ENCODE peak calls at places on chromosomes 7 and 10, in five cellular contexts. C is colonic mucosa; B is astrocyte of the spinal cord; J is CD8-positive, alpha-beta T cell; W is GM06990. S is an unnamed sample.

GRCh38 chr10:118166951-118167350 is 120.2 kb upstream of the RAB11FIP2 start:
- DNase-seq in B (peak; percentile 4), J (no peak), W (no peak), C (no peak), S (no peak)

GRCh38 chr10:123648595-123648994 is 17.6 kb upstream of the GPR26 start:
- DNase-seq in B (no peak), W (no peak), C (no peak), J (no peak), S (no peak)

GRCh38 chr7:91784469-91784868 is 96.0 kb downstream of the MTERF1 start:
- DNase-seq in W (no peak), J (no peak), B (peak; percentile 62), C (no peak), S (peak; percentile 55)

GRCh38 chr10:92047215-92047614 is 123.6 kb downstream of the BTAF1 start:
- DNase-seq in W (no peak), B (no peak), C (no peak), J (no peak), S (no peak)

GRCh38 chr7:14197280-14197679 is 207.8 kb upstream of the ETV1 start:
- DNase-seq in B (peak; percentile 62), J (no peak), W (no peak), C (no peak), S (no peak)

GRCh38 chr7:98701372-98701771 is 84.3 kb downstream of the NPTX2 start:
- DNase-seq in W (peak; percentile 37), C (no peak), B (no peak), J (no peak), S (no peak)

GRCh38 chr7:129376778-129377700 is 57.2 kb upstream of the STRIP2 start:
- DNase-seq in B (peak; percentile 14), W (no peak), J (no peak), C (no peak), S (no peak)

GRCh38 chr7:44288811-44289340 is 36.5 kb downstream of the CAMK2B start:
- DNase-seq in C (no peak), W (no peak), B (no peak), J (no peak), S (no peak)

GRCh38 chr7:121395494-121395960 is 581 bp downstream of the FAM3C start:
- DNase-seq in C (peak; percentile 51), J (peak; percentile 47), W (no peak), B (peak; percentile 28), S (no peak)

GRCh38 chr10:50312464-50313437 is 61.4 kb upstream of the ASAH2 start:
- DNase-seq in J (no peak), W (no peak), C (no peak), B (peak; percentile 75), S (peak; percentile 34)

GRCh38 chr7:47803029-47803428 is 145.2 kb downstream of the PKD1L1 start:
- DNase-seq in B (no peak), J (no peak), W (no peak), C (no peak), S (no peak)

GRCh38 chr10:21173964-21174669 is 277.0 kb upstream of the NEBL start:
- DNase-seq in C (peak; percentile 65), B (no peak), J (no peak), W (peak; percentile 20), S (no peak)

GRCh38 chr7:95473276-95473985 is 12.3 kb upstream of the ASB4 start:
- DNase-seq in B (no peak), C (no peak), J (no peak), W (no peak), S (no peak)

GRCh38 chr7:28433604-28434254 is 21.4 kb downstream of the CREB5 start:
- DNase-seq in C (peak; percentile 22), W (no peak), B (peak; percentile 43), J (no peak), S (no peak)

GRCh38 chr7:2978403-2978802 is 65.3 kb downstream of the CARD11 start:
- DNase-seq in W (peak; percentile 95), C (peak; percentile 64), J (peak; percentile 62), B (no peak), S (no peak)

GRCh38 chr10:130905921-130906320 is 405.6 kb downstream of the TCERG1L start:
- DNase-seq in C (no peak), B (no peak), J (no peak), W (no peak), S (no peak)

GRCh38 chr7:4159761-4160554 is 522.1 kb upstream of the FOXK1 start:
- DNase-seq in C (no peak), J (no peak), B (no peak), W (no peak), S (no peak)

GRCh38 chr7:48390381-48391327 is 219.4 kb downstream of the ABCA13 start:
- DNase-seq in J (no peak), B (no peak), W (no peak), C (no peak), S (no peak)

GRCh38 chr7:87219545-87220025 is at the start of gene TMEM243:
- DNase-seq in B (peak; percentile 67), J (peak; percentile 86), W (peak; percentile 93), C (peak; percentile 83), S (no peak)

GRCh38 chr10:31263903-31264302 is 55.1 kb upstream of the ZEB1 start:
- DNase-seq in C (no peak), J (no peak), W (no peak), B (peak; percentile 7), S (no peak)

GRCh38 chr7:3416453-3416852 is 115.4 kb downstream of the SDK1 start:
- DNase-seq in J (no peak), B (no peak), W (no peak), C (no peak), S (no peak)

GRCh38 chr10:83522881-83523386 is 616.4 kb upstream of the GHITM start:
- DNase-seq in C (no peak), W (no peak), J (no peak), B (peak; percentile 65), S (peak; percentile 78)

GRCh38 chr10:93403741-93404354 is 78.3 kb downstream of the MYOF start:
- DNase-seq in B (no peak), W (no peak), C (no peak), J (no peak), S (no peak)

GRCh38 chr10:17954856-17955255 is 3.1 kb downstream of the SLC39A12 start:
- DNase-seq in J (no peak), C (no peak), B (no peak), W (no peak), S (no peak)

GRCh38 chr10:78777466-78778256 is 291.1 kb upstream of the ZMIZ1 start:
- DNase-seq in J (no peak), B (peak; percentile 64), C (no peak), W (no peak), S (peak; percentile 60)

DNA sequence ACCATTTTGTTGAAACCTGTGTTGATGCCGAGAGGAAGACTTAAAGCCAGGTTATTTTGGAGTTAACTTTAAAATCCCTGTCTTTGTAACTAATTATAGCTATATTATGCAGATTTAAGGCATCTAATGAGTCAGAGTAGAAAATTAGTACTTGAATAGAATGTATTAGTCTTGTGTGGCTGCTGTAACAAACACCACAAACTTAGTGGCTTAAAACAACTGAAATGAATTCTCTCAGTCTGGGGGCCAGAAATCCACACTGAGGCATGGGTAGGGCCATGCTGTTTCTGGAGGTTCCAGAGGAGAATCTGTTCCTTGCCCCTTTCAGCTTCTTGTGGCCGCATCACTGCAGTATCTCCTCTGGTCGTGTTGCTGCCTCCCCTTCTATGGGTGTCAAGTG is 8.5 kb upstream of the KLF6 start:
- DNase-seq in C (no peak), B (no peak), W (no peak), J (no peak), S (no peak)
- H3K4me3 ChIP-seq in C (no peak overlapping the region), B (no peak overlapping the region), W (no peak overlapping the region), J (no peak overlapping the region), S (no peak overlapping the region)

DNA sequence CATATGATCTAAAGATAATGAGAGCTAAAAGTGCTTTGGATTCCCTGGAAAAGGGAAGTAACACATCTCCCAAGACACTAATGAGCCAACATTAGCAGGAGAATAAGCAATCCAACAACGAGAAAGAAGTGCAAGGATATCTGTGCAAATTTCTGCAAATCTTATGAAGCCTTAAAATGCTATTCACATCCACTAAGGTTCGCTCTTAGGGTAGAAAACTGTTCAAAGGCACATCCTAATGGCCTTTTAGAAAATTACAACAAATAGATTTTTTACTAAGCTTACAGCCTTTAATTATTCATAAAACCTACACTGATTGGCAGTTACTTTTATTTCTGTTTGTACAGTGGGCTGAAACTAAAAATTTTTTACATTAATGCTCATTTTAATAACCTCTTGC is 100.3 kb downstream of the RAPGEF5 start:
- DNase-seq in C (no peak), W (no peak), J (no peak), B (no peak), S (no peak)
- TF ChIP-seq CTCF in C (no peak), W (no peak), J (no peak), B (no peak), S (peak; percentile 9)

GRCh38 chr7:148962515-148962822 is 65.8 kb downstream of the PDIA4 start:
- DNase-seq in W (no peak), J (no peak), C (no peak), B (no peak), S (no peak)

GRCh38 chr7:148962823-148963582 is 65.3 kb downstream of the PDIA4 start:
- DNase-seq in J (peak; percentile 69), B (peak; percentile 88), C (peak; percentile 68), W (peak; percentile 71), S (no peak)

GRCh38 chr7:148963583-148964509 is 64.5 kb downstream of the PDIA4 start:
- DNase-seq in W (no peak), J (no peak), B (peak; percentile 23), C (peak; percentile 47), S (no peak)

GRCh38 chr7:148967032-148967372 is 61.3 kb downstream of the PDIA4 start:
- DNase-seq in W (no peak), B (no peak), J (no peak), C (no peak), S (no peak)

DNA sequence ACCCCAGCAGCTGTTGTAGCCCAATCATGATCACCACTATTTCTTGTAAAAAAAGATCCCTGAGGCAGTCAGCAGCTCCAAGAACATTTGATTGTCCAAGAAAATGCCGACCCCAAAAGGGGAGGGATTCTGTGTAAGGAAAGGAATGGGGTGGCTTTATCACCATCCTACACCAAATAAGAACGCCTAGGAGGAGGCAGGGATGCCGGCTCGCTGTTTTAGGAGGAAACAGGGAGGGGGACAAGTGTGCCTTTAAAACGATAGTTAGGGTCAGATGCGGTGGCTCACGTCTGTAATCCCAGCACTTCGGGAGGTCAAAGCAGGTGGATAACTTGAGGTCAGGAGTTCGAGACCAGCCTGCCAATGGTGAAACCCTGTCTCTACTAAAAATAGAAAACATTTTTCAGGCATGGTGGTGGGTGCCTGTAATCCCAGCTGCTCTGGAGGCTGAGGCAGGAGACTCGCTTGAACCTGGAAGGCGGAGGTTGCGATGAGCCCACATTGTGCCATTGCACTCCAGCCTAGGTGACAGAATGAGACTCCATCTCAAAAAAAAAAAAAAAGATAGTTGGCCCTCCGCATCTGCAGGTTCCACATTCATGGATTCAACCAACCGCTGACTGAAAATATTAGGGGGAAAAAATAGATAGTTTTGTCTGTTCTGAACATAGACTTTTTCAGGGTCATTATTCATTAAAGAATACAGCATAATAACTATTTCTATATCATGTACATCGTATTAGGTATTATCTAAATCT is 63.6 kb downstream of the PDIA4 start:
- DNase-seq in C (no peak), J (no peak), W (no peak), B (no peak), S (no peak)
- H3K4me3 ChIP-seq in C (peak overlapping the region; percentile 62), J (no peak overlapping the region), W (no peak overlapping the region), B (peak overlapping the region; percentile 41), S (no peak overlapping the region)

DNA sequence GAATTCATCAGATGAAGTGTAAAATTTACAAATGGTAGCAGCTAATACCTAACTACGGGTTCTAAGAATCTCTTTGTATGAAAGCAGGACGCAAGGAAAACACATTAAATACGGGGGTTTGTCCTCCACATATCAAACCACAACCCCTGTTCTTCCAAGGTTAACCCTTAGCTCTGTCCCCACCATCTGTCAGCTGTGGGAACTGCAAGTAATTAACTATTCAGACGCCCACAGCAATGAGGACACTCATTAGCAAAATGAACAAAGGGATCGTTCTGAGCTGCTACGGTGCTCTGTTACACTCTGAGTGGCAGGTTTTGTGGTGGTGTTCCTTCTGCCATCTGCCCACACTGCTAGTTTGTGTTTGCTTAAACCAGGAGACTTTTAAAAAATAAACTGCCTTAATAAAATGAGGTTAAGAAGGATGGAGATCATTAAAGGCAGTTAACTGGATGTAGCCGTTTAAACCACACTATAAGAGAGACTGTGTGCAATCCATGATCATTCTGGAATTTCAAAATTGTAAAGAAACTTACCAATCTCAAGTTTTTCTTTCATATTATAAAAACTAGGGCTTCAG is 51.4 kb downstream of the C10orf67 start:
- DNase-seq in W (no peak), J (no peak), B (peak; percentile 11), C (peak; percentile 27), S (no peak)
- TF ChIP-seq CTCF in W (peak; percentile 70), J (peak; percentile 39), B (peak; percentile 59), C (no peak), S (peak; percentile 50)

S was measured in AG09309.